ENCODE peak calls at places on chromosomes 16 and 17, in ten cellular contexts. D, K, Q, H, F, L, U, I, B and E are unnamed samples.

GRCh38 chr17:29612404-29613370 is 10.0 kb downstream of the CORO6 start:
- DNase-seq in D (no peak), K (no peak), Q (no peak), H (no peak), F (no peak), L (no peak), U (no peak), I (no peak), B (peak; percentile 68), E (no peak)

GRCh38 chr17:83036193-83036592 is 43.2 kb upstream of the METRNL start:
- DNase-seq in D (no peak), K (no peak), Q (no peak), H (no peak), F (no peak), L (no peak), U (no peak), I (no peak), B (no peak), E (no peak)

GRCh38 chr16:72961863-72962262 is 86.1 kb downstream of the ZFHX3 start:
- DNase-seq in D (no peak), K (no peak), Q (no peak), H (no peak), F (no peak), L (no peak), U (no peak), I (no peak), B (no peak), E (no peak)

GRCh38 chr16:48420437-48420836 is 35.2 kb upstream of the SIAH1 start:
- DNase-seq in D (no peak), K (no peak), Q (no peak), H (no peak), F (no peak), L (no peak), U (no peak), I (peak; percentile 36), B (no peak), E (no peak)

GRCh38 chr17:16013943-16014407 is 14.4 kb downstream of the TTC19 start:
- DNase-seq in D (no peak), K (no peak), Q (no peak), H (no peak), F (no peak), L (no peak), U (peak; percentile 68), I (no peak), B (no peak), E (no peak)

GRCh38 chr17:41407226-41407625 is 9.8 kb upstream of the KRT31 start:
- DNase-seq in D (no peak), K (no peak), Q (no peak), H (no peak), F (no peak), L (no peak), U (no peak), I (no peak), B (no peak), E (no peak)

GRCh38 chr16:2950773-2951172 is 13.3 kb upstream of the KREMEN2 start:
- DNase-seq in D (no peak), K (no peak), Q (no peak), H (no peak), F (no peak), L (no peak), U (no peak), I (no peak), B (peak; percentile 23), E (no peak)

GRCh38 chr17:82545071-82545462 is 25.5 kb downstream of the FOXK2 start:
- DNase-seq in D (no peak), K (no peak), Q (no peak), H (no peak), F (no peak), L (no peak), U (no peak), I (no peak), B (no peak), E (no peak)

GRCh38 chr17:38605230-38605851 is 411 bp downstream of the SRCIN1 start:
- DNase-seq in D (no peak), K (no peak), Q (peak; percentile 76), H (no peak), F (no peak), L (no peak), U (no peak), I (peak; percentile 65), B (no peak), E (no peak)

GRCh38 chr17:9406046-9406631 is 169.5 kb downstream of the STX8 start:
- DNase-seq in D (no peak), K (no peak), Q (no peak), H (no peak), F (no peak), L (no peak), U (peak; percentile 23), I (no peak), B (no peak), E (no peak)

GRCh38 chr17:78396436-78397335 is 18.2 kb downstream of the PGS1 start:
- DNase-seq in D (no peak), K (no peak), Q (no peak), H (no peak), F (peak; percentile 58), L (no peak), U (peak; percentile 76), I (no peak), B (peak; percentile 64), E (no peak)

GRCh38 chr16:73060948-73061495 is 13.1 kb upstream of the ZFHX3 start:
- DNase-seq in D (no peak), K (no peak), Q (no peak), H (no peak), F (no peak), L (no peak), U (no peak), I (no peak), B (no peak), E (no peak)

GRCh38 chr17:78923660-78924453 is 1.3 kb downstream of the TIMP2 start:
- DNase-seq in D (peak; percentile 12), K (peak; percentile 23), Q (peak; percentile 82), H (no peak), F (peak; percentile 61), L (peak; percentile 34), U (no peak), I (peak; percentile 92), B (peak; percentile 70), E (peak; percentile 5)

GRCh38 chr17:57498443-57498842 is 242.1 kb downstream of the MSI2 start:
- DNase-seq in D (no peak), K (no peak), Q (no peak), H (no peak), F (no peak), L (no peak), U (no peak), I (no peak), B (no peak), E (no peak)

GRCh38 chr16:84585886-84586285 is 32.0 kb downstream of the COTL1 start:
- DNase-seq in D (no peak), K (no peak), Q (peak; percentile 77), H (no peak), F (no peak), L (peak; percentile 63), U (no peak), I (no peak), B (peak; percentile 59), E (no peak)

GRCh38 chr17:57915980-57916757 is 39.0 kb downstream of the CUEDC1 start:
- DNase-seq in D (no peak), K (no peak), Q (peak; percentile 55), H (no peak), F (no peak), L (peak; percentile 64), U (no peak), I (peak; percentile 44), B (no peak), E (peak; percentile 88)

GRCh38 chr16:71474864-71475263 is 12.8 kb upstream of the ZNF23 start:
- DNase-seq in D (no peak), K (no peak), Q (no peak), H (no peak), F (no peak), L (no peak), U (peak; percentile 84), I (no peak), B (no peak), E (no peak)

GRCh38 chr17:78293896-78294295 is 62.5 kb downstream of the TMEM235 start:
- DNase-seq in D (no peak), K (no peak), Q (no peak), H (no peak), F (no peak), L (no peak), U (no peak), I (no peak), B (no peak), E (no peak)

GRCh38 chr17:74290340-74290739 is 16.3 kb downstream of the DNAI2 start:
- DNase-seq in D (no peak), K (no peak), Q (no peak), H (no peak), F (no peak), L (no peak), U (no peak), I (no peak), B (no peak), E (no peak)

GRCh38 chr16:57394444-57394843 is 10.1 kb upstream of the CCL17 start:
- DNase-seq in D (no peak), K (no peak), Q (no peak), H (no peak), F (no peak), L (no peak), U (no peak), I (peak; percentile 71), B (peak; percentile 53), E (no peak)